ENCODE peak calls at places on chromosome 1, in nine cellular contexts. M is cardiac muscle cell; O is CD8-positive, alpha-beta T cell; Y is CD8-positive, alpha-beta memory T cell; B is left ventricle myocardium inferior; J is fibroblast of lung; K is transverse colon; H is IMR-90; E is esophagus squamous epithelium. C is an unnamed sample. For H3K36me3 and H3K9me3, the result is how much of the 10 kb centered on the place peaks cover.

GRCh38 chr1:193542668-193543067 is 356.3 kb upstream of the B3GALT2 start:
- DNase-seq in M (peak), O (no peak), Y (no peak), B (no peak), J (no peak), K (no peak), H (peak), E (no peak), C (no peak)

GRCh38 chr1:157505481-157506272 is 46.6 kb downstream of the FCRL5 start:
- DNase-seq in M (peak), O (peak), Y (no peak), B (no peak), J (peak), K (peak), H (peak), E (no peak), C (no peak)

GRCh38 chr1:85818371-85818770 is 110.1 kb upstream of the ZNHIT6 start:
- DNase-seq in M (no peak), O (no peak), Y (no peak), B (no peak), J (peak), K (no peak), H (peak), E (no peak), C (no peak)

GRCh38 chr1:62774971-62775578 is 8.9 kb upstream of the ATG4C start:
- DNase-seq in M (no peak), O (no peak), Y (no peak), B (no peak), J (no peak), K (no peak), H (no peak), E (no peak), C (no peak)

GRCh38 chr1:201019321-201019977 is 4.1 kb downstream of the KIF21B start:
- DNase-seq in M (no peak), O (peak), Y (peak), B (peak), J (peak), K (peak), H (no peak), E (peak), C (no peak)

GRCh38 chr1:159828916-159829634 is 2.4 kb downstream of the SLAMF8 start:
- DNase-seq in M (peak), O (no peak), Y (no peak), B (peak), J (no peak), K (peak), H (no peak), E (no peak), C (no peak)

GRCh38 chr1:111738436-111739221 is 566 bp downstream of the INKA2 start:
- DNase-seq in M (peak), O (peak), Y (peak), B (peak), J (peak), K (peak), H (peak), E (no peak), C (peak)

GRCh38 chr1:66335859-66336640 is 197.9 kb upstream of the SGIP1 start:
- DNase-seq in M (no peak), O (peak), Y (peak), B (peak), J (no peak), K (peak), H (peak), E (peak), C (no peak)

GRCh38 chr1:43499882-43500281 is 30.8 kb upstream of the PTPRF start:
- DNase-seq in M (no peak), O (no peak), Y (no peak), B (no peak), J (no peak), K (no peak), H (no peak), E (no peak), C (no peak)

GRCh38 chr1:168179411-168180147 is 817 bp downstream of the TIPRL start:
- DNase-seq in M (no peak), O (no peak), Y (no peak), B (no peak), J (peak), K (no peak), H (peak), E (no peak), C (peak)

GRCh38 chr1:55057956-55058298 is 18.6 kb downstream of the PCSK9 start:
- DNase-seq in M (no peak), O (no peak), Y (no peak), B (no peak), J (no peak), K (no peak), H (no peak), E (no peak), C (no peak)

GRCh38 chr1:213564215-213564659 is 423.5 kb upstream of the PROX1 start:
- DNase-seq in M (peak), O (no peak), Y (no peak), B (no peak), J (no peak), K (peak), H (no peak), E (no peak), C (peak)

GRCh38 chr1:54926955-54927354 is 40.0 kb upstream of the DHCR24 start:
- DNase-seq in M (no peak), O (no peak), Y (no peak), B (no peak), J (no peak), K (no peak), H (peak), E (no peak), C (no peak)

GRCh38 chr1:24745711-24746582 is 700 bp downstream of the CLIC4 start:
- DNase-seq in M (peak), O (no peak), Y (peak), B (peak), J (peak), K (peak), H (peak), E (no peak), C (peak)

GRCh38 chr1:67146539-67146938 is 11.8 kb upstream of the C1orf141 start:
- DNase-seq in M (no peak), O (no peak), Y (no peak), B (no peak), J (no peak), K (no peak), H (no peak), E (no peak), C (no peak)

GRCh38 chr1:24345334-24345733 is 26.2 kb downstream of the GRHL3 start:
- DNase-seq in M (no peak), O (no peak), Y (no peak), B (no peak), J (no peak), K (no peak), H (no peak), E (no peak), C (no peak)

GRCh38 chr1:104878203-104878911 is 1128.7 kb downstream of the AMY1C start:
- DNase-seq in M (peak), O (no peak), Y (no peak), B (no peak), J (no peak), K (no peak), H (no peak), E (no peak), C (peak)

GRCh38 chr1:905071-905749 is 18.5 kb upstream of the SAMD11 start:
- DNase-seq in M (no peak), O (no peak), Y (no peak), B (peak), J (peak), K (peak), H (no peak), E (no peak), C (no peak)

GRCh38 chr1:167968569-167968968 is 31.7 kb upstream of the MPC2 start:
- DNase-seq in M (no peak), O (no peak), Y (no peak), B (no peak), J (no peak), K (no peak), H (no peak), E (no peak), C (no peak)

GRCh38 chr1:5945445-5945844 is 46.8 kb downstream of the NPHP4 start:
- DNase-seq in M (no peak), O (no peak), Y (no peak), B (no peak), J (no peak), K (no peak), H (no peak), E (no peak), C (no peak)

GRCh38 chr1:3234956-3235355 is 166.0 kb downstream of the PRDM16 start:
- DNase-seq in M (no peak), O (no peak), Y (no peak), B (no peak), J (no peak), K (no peak), H (no peak), E (no peak), C (no peak)

GRCh38 chr1:207867136-207868081 is 43.5 kb downstream of the CD34 start:
- DNase-seq in M (no peak), O (no peak), Y (no peak), B (peak), J (no peak), K (peak), H (no peak), E (no peak), C (no peak)

GRCh38 chr1:161427733-161428516 is 60.2 kb upstream of the CFAP126 start:
- DNase-seq in M (no peak), O (no peak), Y (no peak), B (no peak), J (peak), K (no peak), H (peak), E (no peak), C (peak)

GRCh38 chr1:161432091-161432490 is 64.4 kb upstream of the CFAP126 start:
- DNase-seq in M (no peak), O (no peak), Y (no peak), B (no peak), J (no peak), K (no peak), H (no peak), E (no peak), C (no peak)
- H3K36me3 ChIP-seq in M (under half), O (under half), Y (under half), B (under half), J (under half), K (under half), H (under half), E (under half), C (under half)

GRCh38 chr1:33342041-33342723 is 21.3 kb upstream of the A3GALT2 start:
- DNase-seq in M (no peak), O (no peak), Y (no peak), B (peak), J (peak), K (peak), H (peak), E (no peak), C (peak)
- H3K27ac ChIP-seq in M (peak), O (no peak), Y (no peak), B (peak), J (peak), K (peak), H (peak), E (peak), C (peak)

GRCh38 chr1:178266619-178267066 is 172.7 kb downstream of the RASAL2 start:
- DNase-seq in M (no peak), O (no peak), Y (no peak), B (no peak), J (no peak), K (no peak), H (no peak), E (no peak), C (no peak)

GRCh38 chr1:178263341-178263740 is 169.4 kb downstream of the RASAL2 start:
- DNase-seq in M (peak), O (no peak), Y (no peak), B (no peak), J (peak), K (no peak), H (peak), E (no peak), C (no peak)

GRCh38 chr1:178262101-178262500 is 168.2 kb downstream of the RASAL2 start:
- DNase-seq in M (no peak), O (no peak), Y (no peak), B (no peak), J (peak), K (no peak), H (peak), E (no peak), C (peak)

GRCh38 chr1:178271471-178271870 is 177.6 kb downstream of the RASAL2 start:
- DNase-seq in M (no peak), O (no peak), Y (no peak), B (no peak), J (peak), K (no peak), H (no peak), E (no peak), C (no peak)

DNA sequence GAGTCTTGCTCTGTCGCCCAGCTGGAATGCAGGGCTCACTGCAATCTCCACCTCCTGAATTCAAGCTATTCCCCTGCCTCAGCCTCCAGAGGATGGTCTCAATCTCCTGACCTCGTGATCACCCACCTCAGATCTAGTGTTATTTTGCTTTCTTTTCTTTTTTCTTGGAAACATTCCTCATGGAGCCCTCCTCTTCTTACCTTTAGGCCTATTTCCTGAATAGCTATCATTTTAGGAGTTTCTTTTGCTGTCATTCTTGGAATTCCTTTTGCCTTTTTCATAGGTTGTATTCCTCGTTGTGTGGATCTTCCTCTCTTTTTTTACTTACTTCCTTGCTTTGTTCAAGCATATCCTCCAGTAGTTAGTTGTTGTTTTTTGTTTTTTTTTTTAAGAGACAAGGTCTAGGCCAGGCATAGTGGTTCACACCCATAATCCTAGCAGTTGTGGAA is 173.8 kb downstream of the RASAL2 start:
- DNase-seq in M (no peak), O (no peak), Y (no peak), B (no peak), J (peak), K (no peak), H (peak), E (no peak), C (no peak)
- H3K9me3 ChIP-seq in M (under half), O (under half), Y (under half), B (under half), J (under half), K (under half), H (under half), E (under half), C (under half)

DNA sequence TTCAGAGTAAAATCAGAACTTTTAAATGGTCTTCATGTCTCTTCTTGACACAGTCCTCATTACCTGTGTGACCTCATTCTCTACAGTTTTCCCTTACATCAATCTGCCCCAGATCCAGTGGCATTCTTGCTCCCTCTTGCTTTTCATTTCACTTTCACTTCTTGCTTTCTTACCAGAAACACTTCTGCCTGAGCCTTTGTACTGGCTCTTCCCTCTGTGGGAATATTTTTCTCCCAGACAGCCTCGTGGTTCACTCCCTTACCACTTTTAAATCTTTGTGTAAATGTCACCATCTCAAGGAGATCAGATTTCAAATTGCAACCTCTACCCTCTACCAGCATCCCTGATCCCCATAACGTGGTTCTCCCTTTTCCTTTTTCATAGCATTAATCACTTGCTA is 73.2 kb downstream of the DISC1 start:
- DNase-seq in M (no peak), O (no peak), Y (no peak), B (no peak), J (peak), K (no peak), H (peak), E (no peak), C (no peak)
- H3K36me3 ChIP-seq in M (under half), O (under half), Y (under half), B (under half), J (under half), K (under half), H (under half), E (under half), C (under half)